ENCODE peak calls at places on chromosomes 3 and 15, in four cellular contexts. V is lower leg skin; C is CD8-positive, alpha-beta T cell; P is heart left ventricle. R is an unnamed sample.

GRCh38 chr15:89747708-89748682 is 3.1 kb downstream of the MESP1 start:
- DNase-seq in V (no peak), C (no peak), P (no peak), R (no peak)

GRCh38 chr3:178084938-178085816 is 451.1 kb upstream of the KCNMB2 start:
- DNase-seq in V (peak; percentile 76), C (peak; percentile 35), P (peak; percentile 87), R (peak; percentile 88)

GRCh38 chr3:173513123-173513522 is 115.6 kb downstream of the NLGN1 start:
- DNase-seq in V (no peak), C (no peak), P (no peak), R (no peak)

GRCh38 chr15:66035901-66036300 is 166.6 kb downstream of the RAB11A start:
- DNase-seq in V (no peak), C (no peak), P (no peak), R (no peak)

GRCh38 chr3:45462522-45463262 is 74.3 kb downstream of the LARS2 start:
- DNase-seq in V (no peak), C (no peak), P (no peak), R (no peak)

GRCh38 chr15:25464784-25465183 is 26.0 kb upstream of the UBE3A start:
- DNase-seq in V (no peak), C (no peak), P (no peak), R (no peak)

GRCh38 chr3:141383555-141384129 is 15.3 kb downstream of the ZBTB38 start:
- DNase-seq in V (no peak), C (no peak), P (no peak), R (peak; percentile 57)

GRCh38 chr3:173733029-173733652 is 335.6 kb downstream of the NLGN1 start:
- DNase-seq in V (no peak), C (no peak), P (no peak), R (peak; percentile 42)

GRCh38 chr3:184932777-184933176 is 120.8 kb downstream of the VPS8 start:
- DNase-seq in V (no peak), C (no peak), P (no peak), R (no peak)

GRCh38 chr3:185320949-185321348 is 42.0 kb upstream of the MAP3K13 start:
- DNase-seq in V (no peak), C (no peak), P (no peak), R (no peak)

GRCh38 chr3:117736851-117737250 is 1027.3 kb downstream of the TUSC7 start:
- DNase-seq in V (no peak), C (no peak), P (no peak), R (peak; percentile 16)

GRCh38 chr3:30343067-30343831 is 263.2 kb upstream of the TGFBR2 start:
- DNase-seq in V (no peak), C (no peak), P (no peak), R (no peak)

GRCh38 chr3:40951636-40952035 is 247.7 kb upstream of the CTNNB1 start:
- DNase-seq in V (no peak), C (no peak), P (no peak), R (peak; percentile 80)

GRCh38 chr3:177770821-177771220 is 573.5 kb upstream of the TBL1XR1 start:
- DNase-seq in V (no peak), C (no peak), P (no peak), R (no peak)

GRCh38 chr3:134074001-134074789 is 44.5 kb upstream of the SLCO2A1 start:
- DNase-seq in V (peak; percentile 9), C (no peak), P (no peak), R (no peak)

GRCh38 chr3:42689421-42690014 is 4.2 kb downstream of the KLHL40 start:
- DNase-seq in V (no peak), C (no peak), P (no peak), R (no peak)

GRCh38 chr3:16143870-16144568 is 30.5 kb upstream of the GALNT15 start:
- DNase-seq in V (no peak), C (no peak), P (no peak), R (no peak)

GRCh38 chr15:70702584-70702983 is 60.8 kb downstream of the UACA start:
- DNase-seq in V (no peak), C (no peak), P (no peak), R (no peak)

GRCh38 chr3:194075088-194075615 is 60.8 kb upstream of the HES1 start:
- DNase-seq in V (no peak), C (no peak), P (no peak), R (no peak)

GRCh38 chr15:71680079-71680461 is 130.3 kb upstream of the NR2E3 start:
- DNase-seq in V (no peak), C (no peak), P (no peak), R (no peak)

GRCh38 chr3:149314807-149315578 is 18.4 kb downstream of the TM4SF18 start:
- DNase-seq in V (no peak), C (no peak), P (no peak), R (peak; percentile 74)

GRCh38 chr3:86969500-86970189 is 21.3 kb downstream of the VGLL3 start:
- DNase-seq in V (no peak), C (no peak), P (no peak), R (peak; percentile 68)

GRCh38 chr15:49720221-49720620 is 99.4 kb downstream of the DTWD1 start:
- DNase-seq in V (no peak), C (no peak), P (no peak), R (no peak)

GRCh38 chr15:25605171-25605570 is 166.3 kb upstream of the UBE3A start:
- DNase-seq in V (no peak), C (no peak), P (no peak), R (no peak)

GRCh38 chr3:141441381-141442365 is 45.2 kb upstream of the RASA2 start:
- DNase-seq in V (peak; percentile 62), C (peak; percentile 82), P (peak; percentile 69), R (peak; percentile 72)

GRCh38 chr15:78737187-78737820 is 74.0 kb downstream of the ADAMTS7 start:
- DNase-seq in V (no peak), C (no peak), P (no peak), R (no peak)

GRCh38 chr3:14804835-14805780 is 13.7 kb upstream of the FGD5 start:
- DNase-seq in V (no peak), C (no peak), P (no peak), R (no peak)

GRCh38 chr15:70916531-70916930 is 23.9 kb downstream of the LRRC49 start:
- DNase-seq in V (no peak), C (no peak), P (no peak), R (no peak)

GRCh38 chr3:183247190-183247589 is 5.9 kb upstream of the B3GNT5 start:
- DNase-seq in V (no peak), C (no peak), P (no peak), R (no peak)

GRCh38 chr3:10757021-10757820 is 58.8 kb upstream of the SLC6A11 start:
- DNase-seq in V (no peak), C (no peak), P (no peak), R (no peak)

GRCh38 chr3:122310361-122310760 is 14.7 kb upstream of the CSTA start:
- DNase-seq in V (no peak), C (no peak), P (no peak), R (no peak)

GRCh38 chr3:127700406-127700805 is 27.7 kb downstream of the ABTB1 start:
- DNase-seq in V (no peak), C (no peak), P (no peak), R (no peak)

GRCh38 chr3:42961633-42962032 is 17.5 kb upstream of the GASK1A start:
- DNase-seq in V (peak; percentile 39), C (peak; percentile 24), P (peak; percentile 16), R (peak; percentile 57)

GRCh38 chr3:141415959-141416358 is 47.7 kb downstream of the ZBTB38 start:
- DNase-seq in V (no peak), C (no peak), P (no peak), R (no peak)

GRCh38 chr3:8485141-8485840 is 16.3 kb upstream of the LMCD1 start:
- DNase-seq in V (no peak), C (no peak), P (no peak), R (no peak)

GRCh38 chr3:110180733-110181132 is 843.4 kb upstream of the DPPA4 start:
- DNase-seq in V (peak; percentile 20), C (no peak), P (peak; percentile 19), R (peak; percentile 40)

GRCh38 chr3:111712294-111713180 is 117.4 kb upstream of the ZBED2 start:
- DNase-seq in V (no peak), C (no peak), P (peak; percentile 38), R (no peak)

GRCh38 chr3:19948192-19948591 is 1.3 kb downstream of the RAB5A start:
- DNase-seq in V (no peak), C (no peak), P (no peak), R (no peak)

GRCh38 chr3:62672988-62673313 is 202.3 kb downstream of the CADPS start:
- DNase-seq in V (no peak), C (no peak), P (no peak), R (no peak)

GRCh38 chr3:197957775-197958103 is 2.3 kb upstream of the LMLN start:
- DNase-seq in V (no peak), C (no peak), P (no peak), R (no peak)
- H3K4me3 ChIP-seq in V (no peak overlapping the region), C (no peak overlapping the region), P (no peak overlapping the region), R (no peak overlapping the region)

DNA sequence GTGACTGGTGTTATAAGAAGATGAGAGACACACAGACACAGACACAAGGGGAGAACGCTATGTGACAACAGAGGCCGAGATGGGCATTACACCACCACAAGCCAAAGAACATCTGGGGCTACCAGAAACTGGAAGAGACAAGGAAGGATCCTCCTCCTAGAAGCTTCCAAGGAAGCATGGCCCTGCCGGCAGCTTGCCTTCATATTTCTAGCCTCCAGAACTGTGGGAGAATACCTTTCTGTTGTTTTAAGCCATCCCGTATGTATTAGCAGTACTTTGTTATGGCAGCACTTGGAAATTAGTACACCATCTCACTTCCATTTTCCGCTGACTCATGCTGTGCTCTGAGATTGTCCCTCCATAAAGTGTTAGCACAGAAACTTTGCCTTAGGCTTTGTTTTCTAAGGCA is 38.7 kb upstream of the CA12 start:
- DNase-seq in V (no peak), C (no peak), P (no peak), R (peak; percentile 50)
- TF ChIP-seq CTCF in V (no peak), C (no peak), P (no peak), R (no peak)

GRCh38 chr3:50345008-50345407 is 524 bp downstream of the ZMYND10 start:
- DNase-seq in V (no peak), C (no peak), P (no peak), R (no peak)
- H3K4me3 ChIP-seq in V (no peak overlapping the region), C (peak overlapping the region; percentile 38), P (peak overlapping the region; percentile 55), R (peak overlapping the region; percentile 59)

GRCh38 chr3:33954956-33955355 is 156.5 kb downstream of the PDCD6IP start:
- DNase-seq in V (no peak), C (no peak), P (no peak), R (peak; percentile 15)
- TF ChIP-seq CTCF in V (no peak), C (no peak), P (no peak), R (peak; percentile 49)

GRCh38 chr3:53252105-53252946 is 3.5 kb downstream of the TKT start:
- DNase-seq in V (no peak), C (no peak), P (no peak), R (no peak)

GRCh38 chr3:53254190-53254809 is 1.5 kb downstream of the TKT start:
- DNase-seq in V (no peak), C (no peak), P (no peak), R (no peak)

GRCh38 chr3:53255360-53255774 is 455 bp downstream of the TKT start:
- DNase-seq in V (no peak), C (peak; percentile 39), P (peak; percentile 50), R (no peak)

GRCh38 chr3:53254810-53255359 is 937 bp downstream of the TKT start:
- DNase-seq in V (peak; percentile 54), C (peak; percentile 53), P (peak; percentile 75), R (peak; percentile 69)

GRCh38 chr3:53253707-53254106 is 2.1 kb downstream of the TKT start:
- DNase-seq in V (no peak), C (no peak), P (no peak), R (no peak)
- H3K4me3 ChIP-seq in V (no peak overlapping the region), C (peak overlapping the region; percentile 96), P (peak overlapping the region; percentile 74), R (peak overlapping the region; percentile 92)

GRCh38 chr15:51971353-51972133 is at the start of gene LEO1:
- DNase-seq in V (peak; percentile 92), C (peak; percentile 88), P (peak; percentile 93), R (peak; percentile 98)
- TF ChIP-seq CTCF in V (no peak), C (peak; percentile 26), P (peak; percentile 24), R (peak; percentile 51)

R was measured in fibroblast of villous mesenchyme.